ENCODE peak calls at places on chromosome 9, in ten cellular contexts. U is fibroblast of lung; B is brain microvascular endothelial cell; A is CD8-positive, alpha-beta T cell; W is fibroblast of pulmonary artery; Q is OCI-LY7; Z is colonic mucosa; C is stomach; R is PC-9; E is AG09309. P is an unnamed sample.

GRCh38 chr9:532707-533106 is 308.8 kb upstream of the DMRT1 start:
- DNase-seq in E (no peak), C (peak; percentile 45), B (no peak), R (no peak), Q (no peak), Z (peak; percentile 65), U (no peak), W (no peak), A (no peak), P (no peak)

GRCh38 chr9:109923371-109923770 is 143.4 kb downstream of the PALM2AKAP2 start:
- DNase-seq in Z (no peak), Q (no peak), B (no peak), E (no peak), C (no peak), U (peak; percentile 35), W (no peak), R (no peak), A (no peak), P (no peak)

GRCh38 chr9:89929315-89929714 is 324.5 kb downstream of the GADD45G start:
- DNase-seq in R (no peak), Q (no peak), U (no peak), C (no peak), B (no peak), W (no peak), E (no peak), Z (no peak), A (no peak), P (no peak)

GRCh38 chr9:83598487-83598886 is 24.5 kb upstream of the IDNK start:
- DNase-seq in B (no peak), U (peak; percentile 33), C (no peak), W (peak; percentile 63), Z (no peak), A (no peak), E (peak; percentile 13), R (no peak), Q (no peak), P (no peak)

GRCh38 chr9:76269789-76270188 is 124.4 kb downstream of the RFK start:
- DNase-seq in Q (no peak), U (peak; percentile 52), B (peak; percentile 8), C (no peak), W (peak; percentile 57), A (no peak), R (peak; percentile 80), Z (no peak), E (no peak), P (no peak)

GRCh38 chr9:136882109-136882946 is 4.0 kb upstream of the TRAF2 start:
- DNase-seq in U (peak; percentile 64), E (peak; percentile 32), W (peak; percentile 73), Q (peak; percentile 25), A (peak; percentile 71), Z (peak; percentile 69), R (peak; percentile 91), B (peak; percentile 70), C (peak; percentile 77), P (peak; percentile 14)

GRCh38 chr9:116712781-116713180 is 25.7 kb downstream of the TRIM32 start:
- DNase-seq in B (no peak), A (no peak), C (no peak), E (no peak), U (no peak), W (no peak), Q (no peak), Z (no peak), R (no peak), P (no peak)

GRCh38 chr9:4923580-4924544 is 61.2 kb upstream of the JAK2 start:
- DNase-seq in E (no peak), B (no peak), W (peak; percentile 55), Q (peak; percentile 55), C (no peak), Z (no peak), A (no peak), U (peak; percentile 60), R (no peak), P (no peak)

GRCh38 chr9:132806306-132806705 is 71.8 kb downstream of the AK8 start:
- DNase-seq in U (no peak), Q (no peak), W (no peak), E (no peak), C (no peak), B (no peak), R (no peak), Z (no peak), A (no peak), P (no peak)

GRCh38 chr9:136019041-136019680 is 58.0 kb upstream of the UBAC1 start:
- DNase-seq in Q (no peak), A (no peak), B (no peak), E (no peak), Z (no peak), U (no peak), W (no peak), R (no peak), C (no peak), P (no peak)

GRCh38 chr9:114189823-114190562 is 34.7 kb downstream of the COL27A1 start:
- DNase-seq in R (no peak), B (no peak), A (no peak), E (no peak), W (no peak), Z (no peak), C (no peak), Q (no peak), U (no peak), P (no peak)
- TF ChIP-seq CTCF in R (no peak), B (no peak), A (no peak), E (no peak), W (no peak), Z (no peak), C (no peak), Q (no peak), U (no peak), P (no peak)

GRCh38 chr9:113514748-113515147 is 51.2 kb downstream of the RGS3 start:
- DNase-seq in Z (no peak), E (no peak), W (no peak), C (no peak), A (no peak), B (no peak), R (no peak), Q (no peak), U (no peak), P (no peak)

GRCh38 chr9:113519401-113520108 is 56.0 kb downstream of the RGS3 start:
- DNase-seq in A (no peak), Q (no peak), E (peak; percentile 8), U (peak; percentile 83), R (no peak), W (peak; percentile 8), B (no peak), Z (peak; percentile 72), C (no peak), P (no peak)

GRCh38 chr9:113514061-113514460 is 50.5 kb downstream of the RGS3 start:
- DNase-seq in A (no peak), R (no peak), B (no peak), U (no peak), C (no peak), Q (no peak), E (no peak), W (no peak), Z (no peak), P (no peak)

GRCh38 chr9:113515862-113516261 is 52.3 kb downstream of the RGS3 start:
- DNase-seq in R (no peak), Z (no peak), A (no peak), C (no peak), E (no peak), B (no peak), W (no peak), U (peak; percentile 84), Q (no peak), P (no peak)

DNA sequence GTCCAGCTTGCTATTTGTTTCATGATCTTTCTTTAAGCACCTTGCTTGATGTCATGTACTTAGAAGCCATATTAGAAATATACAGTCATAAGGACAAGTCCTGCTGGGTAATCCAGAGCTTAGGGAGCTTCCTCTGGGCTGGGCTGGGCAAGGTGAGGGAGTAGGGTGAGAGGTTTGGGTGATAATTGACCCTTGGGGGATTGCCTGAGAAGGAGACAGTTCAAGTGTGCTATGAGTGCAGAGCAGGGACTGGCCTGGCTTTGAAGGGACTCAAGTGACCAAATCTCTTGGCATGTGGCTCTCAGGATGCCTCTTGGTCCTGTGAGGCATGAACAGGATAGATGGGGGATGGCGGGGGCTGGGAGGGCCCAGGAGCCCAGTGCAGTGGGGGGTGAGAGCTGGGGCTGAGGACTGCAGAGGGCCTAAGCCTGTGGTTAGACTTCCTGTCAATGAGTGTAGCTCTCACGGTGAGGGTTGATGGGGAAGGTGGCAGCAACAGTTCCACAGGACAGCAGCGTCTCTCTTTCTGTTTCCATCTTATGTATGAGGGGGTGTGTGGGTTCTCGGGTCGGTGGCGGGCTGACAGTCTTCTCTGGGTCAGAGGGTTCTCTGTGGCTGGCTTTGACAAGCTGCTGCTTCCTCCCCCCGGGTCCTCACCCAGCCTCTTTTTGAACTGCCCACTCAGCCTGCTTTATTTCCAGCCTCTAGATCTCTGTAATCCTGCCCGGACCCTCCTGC is 53.5 kb downstream of the RGS3 start:
- DNase-seq in B (no peak), R (no peak), Z (no peak), C (peak; percentile 36), Q (peak; percentile 85), U (no peak), E (no peak), A (peak; percentile 64), W (no peak), P (no peak)
- H3K4me3 ChIP-seq in B (no peak overlapping the region), R (no peak overlapping the region), Z (no peak overlapping the region), C (no peak overlapping the region), Q (peak overlapping the region; percentile 65), U (no peak overlapping the region), E (no peak overlapping the region), A (peak overlapping the region; percentile 50), W (no peak overlapping the region), P (no peak overlapping the region)

GRCh38 chr9:97889941-97890557 is 32.3 kb downstream of the TRMO start:
- DNase-seq in A (peak; percentile 60), Q (peak; percentile 45), R (no peak), W (no peak), C (peak; percentile 45), B (no peak), U (no peak), E (no peak), Z (peak; percentile 42), P (no peak)

GRCh38 chr9:97891736-97892135 is 30.6 kb downstream of the TRMO start:
- DNase-seq in R (no peak), Z (no peak), U (no peak), W (no peak), C (no peak), B (no peak), E (no peak), A (no peak), Q (no peak), P (no peak)

GRCh38 chr9:97900103-97900737 is 22.1 kb downstream of the TRMO start:
- DNase-seq in U (peak; percentile 51), Q (no peak), B (peak; percentile 28), C (no peak), E (peak; percentile 80), R (no peak), A (no peak), Z (no peak), W (peak; percentile 48), P (no peak)

GRCh38 chr9:97900738-97901565 is 21.3 kb downstream of the TRMO start:
- DNase-seq in C (no peak), W (peak; percentile 71), Z (no peak), A (no peak), Q (peak; percentile 48), B (peak; percentile 22), R (no peak), E (no peak), U (peak; percentile 58), P (no peak)

GRCh38 chr9:97895695-97896332 is 26.5 kb downstream of the TRMO start:
- DNase-seq in C (no peak), Z (no peak), U (no peak), B (peak; percentile 31), R (no peak), Q (peak; percentile 37), W (no peak), A (no peak), E (no peak), P (no peak)
- TF ChIP-seq CTCF in C (no peak), Z (no peak), U (peak; percentile 5), B (peak; percentile 43), R (no peak), Q (peak; percentile 65), W (peak; percentile 15), A (no peak), E (peak; percentile 19), P (no peak)

GRCh38 chr9:134056483-134057310 is 11.1 kb downstream of the BRD3 start:
- DNase-seq in Z (no peak), R (no peak), B (no peak), Q (no peak), C (no peak), E (no peak), W (no peak), A (no peak), U (no peak), P (no peak)
- H3K4me3 ChIP-seq in Z (no peak overlapping the region), R (no peak overlapping the region), B (no peak overlapping the region), Q (no peak overlapping the region), C (no peak overlapping the region), E (no peak overlapping the region), W (no peak overlapping the region), A (no peak overlapping the region), U (no peak overlapping the region), P (no peak overlapping the region)